ENCODE peak calls at places on chromosomes 12 and 14, in four cellular contexts. U is HepG2, F is WTC11, V is K562. C is an unnamed sample.

GRCh38 chr14:52253503-52253902 is 14.0 kb upstream of the PTGDR start:
- DNase-seq in U (no peak), F (peak), V (no peak), C (no peak)

GRCh38 chr12:23944067-23944466 is 5.4 kb downstream of the SOX5 start:
- DNase-seq in F (no peak), V (no peak), U (peak), C (no peak)

GRCh38 chr14:37428954-37429353 is 166.1 kb downstream of the FOXA1 start:
- DNase-seq in F (no peak), V (no peak), U (no peak), C (no peak)

GRCh38 chr14:58280954-58281787 is 17.2 kb upstream of the ARID4A start:
- DNase-seq in F (no peak), U (no peak), V (peak), C (peak)

GRCh38 chr14:100644784-100645183 is 57.6 kb upstream of the BEGAIN start:
- DNase-seq in F (no peak), V (no peak), U (no peak), C (no peak)

GRCh38 chr12:94802796-94803195 is 152.4 kb upstream of the TMCC3 start:
- DNase-seq in V (no peak), U (no peak), F (no peak), C (no peak)

GRCh38 chr14:50961606-50962259 is 17.4 kb upstream of the PYGL start:
- DNase-seq in U (no peak), F (no peak), V (no peak), C (no peak)

GRCh38 chr14:24900281-24900868 is 149.6 kb downstream of the STXBP6 start:
- DNase-seq in U (no peak), V (no peak), F (no peak), C (no peak)

GRCh38 chr12:108282676-108283075 is 56.4 kb downstream of the CMKLR1 start:
- DNase-seq in U (no peak), V (no peak), F (no peak), C (no peak)

GRCh38 chr12:92621312-92621711 is 81.5 kb upstream of the PLEKHG7 start:
- DNase-seq in U (no peak), V (no peak), F (no peak), C (no peak)

GRCh38 chr12:80778005-80778541 is 61.4 kb downstream of the MYF5 start:
- DNase-seq in F (no peak), U (peak), V (no peak), C (peak)

GRCh38 chr12:109192358-109192757 is 76.0 kb downstream of the ACACB start:
- DNase-seq in V (no peak), F (no peak), U (no peak), C (no peak)

GRCh38 chr12:93373847-93374723 is 3.6 kb upstream of the NUDT4 start:
- DNase-seq in F (no peak), U (no peak), V (no peak), C (no peak)

GRCh38 chr14:93752980-93753561 is 35.2 kb downstream of the PRIMA1 start:
- DNase-seq in V (no peak), U (no peak), F (no peak), C (no peak)

GRCh38 chr12:3200032-3200617 is 122.9 kb downstream of the TSPAN9 start:
- DNase-seq in V (no peak), U (no peak), F (peak), C (no peak)

GRCh38 chr12:54521291-54522062 is 23.9 kb downstream of the NCKAP1L start:
- DNase-seq in V (no peak), F (no peak), U (no peak), C (no peak)

GRCh38 chr12:15188136-15188535 is 33.1 kb downstream of the RERG start:
- DNase-seq in F (no peak), V (no peak), U (no peak), C (no peak)

GRCh38 chr12:52023976-52024688 is 17.4 kb downstream of the TAMALIN start:
- DNase-seq in F (no peak), U (no peak), V (peak), C (no peak)

GRCh38 chr12:96170328-96170727 is 23.8 kb upstream of the ELK3 start:
- DNase-seq in V (no peak), F (no peak), U (no peak), C (no peak)

GRCh38 chr12:4809449-4810218 is 89.4 kb downstream of the GALNT8 start:
- DNase-seq in V (no peak), U (no peak), F (peak), C (no peak)

GRCh38 chr14:58572092-58572853 is 65.5 kb upstream of the DACT1 start:
- DNase-seq in U (peak), F (no peak), V (no peak), C (no peak)

GRCh38 chr14:100391777-100392176 is 68.6 kb downstream of the SLC25A47 start:
- DNase-seq in F (no peak), V (no peak), U (no peak), C (no peak)

GRCh38 chr12:69044887-69045286 is 111.9 kb upstream of the CPM start:
- DNase-seq in F (no peak), V (no peak), U (no peak), C (no peak)

GRCh38 chr12:93939641-93940040 is 208.7 kb upstream of the PLXNC1 start:
- DNase-seq in F (no peak), U (no peak), V (no peak), C (no peak)

GRCh38 chr12:26014085-26014484 is 55.6 kb downstream of the RASSF8 start:
- DNase-seq in V (no peak), F (no peak), U (no peak), C (no peak)

GRCh38 chr12:4849024-4849594 is 60.6 kb upstream of the KCNA1 start:
- DNase-seq in F (no peak), V (peak), U (peak), C (no peak)

DNA sequence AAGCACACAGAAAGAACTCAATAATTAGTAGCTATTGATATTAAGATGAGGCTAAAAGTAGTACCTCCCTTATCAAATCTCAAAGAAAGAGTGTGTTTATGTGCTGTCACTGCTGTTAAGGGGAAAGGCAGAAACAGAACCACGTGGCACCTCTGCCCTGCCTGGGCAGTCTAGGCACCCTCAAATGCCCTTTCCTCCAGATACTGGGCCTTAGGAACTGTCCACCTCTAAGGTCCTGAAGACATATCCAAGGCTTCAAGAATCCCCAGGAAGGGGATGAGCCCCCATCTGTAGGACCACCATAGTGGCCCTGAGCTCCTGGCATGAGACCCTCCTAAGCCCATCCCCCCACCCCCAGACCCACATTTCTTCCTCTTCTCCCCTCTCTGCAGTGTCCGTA is 29.1 kb downstream of the NGB start:
- DNase-seq in F (no peak), U (no peak), V (no peak), C (no peak)
- TF ChIP-seq ETV6 in F (no peak), U (no peak), V (no peak), C (no peak)

GRCh38 chr12:19388131-19388549 is 51.2 kb upstream of the AEBP2 start:
- DNase-seq in U (no peak), F (no peak), V (no peak), C (no peak)
- TF ChIP-seq ETV6 in U (no peak), F (no peak), V (no peak), C (no peak)

GRCh38 chr12:64120568-64120967 is 101.5 kb downstream of the KICS2 start:
- DNase-seq in U (no peak), V (no peak), F (no peak), C (no peak)
- TF ChIP-seq ETV6 in U (no peak), V (no peak), F (no peak), C (no peak)

GRCh38 chr12:55957106-55957859 is 8.6 kb downstream of the PMEL start:
- DNase-seq in F (no peak), V (no peak), U (no peak), C (no peak)

GRCh38 chr12:55955800-55956508 is 9.9 kb downstream of the PMEL start:
- DNase-seq in V (peak), F (no peak), U (peak), C (no peak)

DNA sequence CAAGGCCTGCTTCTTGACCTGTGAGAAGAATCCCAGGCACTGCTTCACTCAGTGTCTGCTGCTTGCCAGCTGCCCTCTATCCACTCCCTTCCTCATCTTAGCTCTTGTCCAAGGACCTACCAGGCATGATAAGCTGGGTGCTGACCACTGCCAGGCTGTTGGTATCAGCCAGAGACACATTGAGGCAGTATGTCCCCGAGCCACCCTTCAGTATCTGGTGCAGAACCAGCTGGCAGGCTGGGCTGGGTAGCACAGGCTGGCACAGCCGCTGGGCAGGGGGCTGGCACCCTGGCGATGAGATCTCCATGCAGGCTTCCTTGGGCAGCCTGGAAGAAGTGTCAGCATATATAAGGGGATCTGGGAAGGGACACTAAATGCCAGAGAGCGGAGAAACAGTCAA is 10.5 kb downstream of the PMEL start:
- DNase-seq in V (no peak), F (no peak), U (no peak), C (no peak)
- TF ChIP-seq ETV6 in V (no peak), F (no peak), U (no peak), C (no peak)

DNA sequence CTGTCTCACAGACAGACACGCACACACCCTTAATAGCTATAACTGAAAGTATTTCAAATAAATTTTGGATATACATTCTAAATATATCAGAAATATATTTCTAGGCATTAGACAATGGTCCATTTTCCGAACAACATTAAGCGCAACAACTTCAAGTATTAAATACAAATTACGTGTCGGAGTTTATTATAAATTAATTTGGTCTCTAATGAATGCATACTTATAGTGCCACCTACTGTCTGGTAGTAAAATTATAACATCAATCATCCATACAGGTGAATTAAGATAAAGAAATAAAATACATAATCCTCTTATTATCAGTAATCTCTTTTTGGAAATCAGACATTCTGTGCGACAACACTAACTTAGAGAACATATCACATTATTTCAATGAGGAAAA is 27.2 kb upstream of the CMAS start:
- DNase-seq in U (no peak), V (no peak), F (no peak), C (no peak)
- TF ChIP-seq ETV6 in U (no peak), V (no peak), F (no peak), C (no peak)

DNA sequence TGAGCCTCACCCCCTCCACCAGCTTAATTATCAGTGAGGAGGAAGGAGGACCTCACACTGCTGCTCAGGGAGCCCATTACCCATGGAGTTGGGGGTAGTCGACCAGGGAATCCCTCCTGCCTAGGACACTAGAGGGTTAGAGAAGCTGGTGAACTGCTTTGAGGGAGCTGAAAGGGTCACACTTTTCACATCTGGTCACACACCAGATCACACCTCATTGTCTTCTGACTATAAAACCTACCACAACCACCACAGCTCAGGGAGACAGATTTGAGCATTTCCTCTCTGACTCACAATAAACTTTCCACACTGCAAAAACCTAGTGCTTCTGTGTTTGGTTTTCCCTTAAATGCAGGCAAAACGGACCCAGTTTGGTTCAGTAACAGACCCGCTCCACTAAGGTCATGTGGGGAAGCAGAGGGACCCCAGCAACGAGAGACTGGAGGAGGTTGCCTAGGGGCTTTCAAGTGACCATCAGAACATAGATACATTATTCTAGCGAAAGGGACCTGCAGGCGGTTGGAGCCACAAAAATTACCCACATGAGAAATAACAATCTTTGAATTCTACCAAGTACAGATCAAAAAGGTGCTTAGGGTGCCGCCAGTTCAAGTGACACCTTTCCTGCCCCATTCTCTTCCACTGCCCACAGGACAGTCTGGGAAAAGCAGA is 151.4 kb upstream of the AVPR1A start:
- DNase-seq in U (no peak), V (no peak), F (no peak), C (peak)
- TF ChIP-seq ETV6 in U (no peak), V (no peak), F (no peak), C (no peak)

GRCh38 chr12:47902131-47902639 is 2.6 kb downstream of the VDR start:
- DNase-seq in U (no peak), V (no peak), F (no peak), C (no peak)
- TF ChIP-seq ETV6 in U (no peak), V (no peak), F (no peak), C (no peak)

GRCh38 chr14:32509632-32510187 is 180.6 kb downstream of the AKAP6 start:
- DNase-seq in V (no peak), U (peak), F (no peak), C (no peak)
- TF ChIP-seq ETV6 in V (no peak), U (no peak), F (no peak), C (no peak)